ENCODE peak calls at places on chromosome 19, in four cellular contexts. Y, F, X and U are unnamed samples. For H3K4me1, the result is how much of the 10 kb centered on the place peaks cover.

GRCh38 chr19:32928806-32929205 is 43.0 kb downstream of the CEP89 start:
- DNase-seq in X (no peak), Y (no peak), F (no peak), U (no peak)

GRCh38 chr19:53161123-53161522 is 2.3 kb upstream of the ZNF347 start:
- DNase-seq in F (no peak), X (no peak), Y (no peak), U (no peak)

GRCh38 chr19:45739498-45740439 is 6.5 kb downstream of the MEIOSIN start:
- DNase-seq in X (no peak), F (no peak), Y (no peak), U (no peak)

GRCh38 chr19:46390866-46391265 is 22.5 kb downstream of the CCDC8 start:
- DNase-seq in Y (peak), F (peak), X (no peak), U (peak)

GRCh38 chr19:27745978-27746542 is 1466.9 kb downstream of the UQCRFS1 start:
- DNase-seq in Y (no peak), X (no peak), F (no peak), U (peak)

GRCh38 chr19:51203941-51204720 is 20.7 kb upstream of the CD33 start:
- DNase-seq in F (no peak), X (no peak), Y (no peak), U (no peak)

GRCh38 chr19:16456652-16457194 is 15.0 kb downstream of the EPS15L1 start:
- DNase-seq in F (peak), X (no peak), Y (no peak), U (no peak)

GRCh38 chr19:17766543-17767131 is 15.4 kb downstream of the FCHO1 start:
- DNase-seq in Y (peak), F (peak), X (peak), U (peak)

GRCh38 chr19:7932276-7932929 is 6.5 kb upstream of the CTXN1 start:
- DNase-seq in X (no peak), F (peak), Y (peak), U (no peak)

DNA sequence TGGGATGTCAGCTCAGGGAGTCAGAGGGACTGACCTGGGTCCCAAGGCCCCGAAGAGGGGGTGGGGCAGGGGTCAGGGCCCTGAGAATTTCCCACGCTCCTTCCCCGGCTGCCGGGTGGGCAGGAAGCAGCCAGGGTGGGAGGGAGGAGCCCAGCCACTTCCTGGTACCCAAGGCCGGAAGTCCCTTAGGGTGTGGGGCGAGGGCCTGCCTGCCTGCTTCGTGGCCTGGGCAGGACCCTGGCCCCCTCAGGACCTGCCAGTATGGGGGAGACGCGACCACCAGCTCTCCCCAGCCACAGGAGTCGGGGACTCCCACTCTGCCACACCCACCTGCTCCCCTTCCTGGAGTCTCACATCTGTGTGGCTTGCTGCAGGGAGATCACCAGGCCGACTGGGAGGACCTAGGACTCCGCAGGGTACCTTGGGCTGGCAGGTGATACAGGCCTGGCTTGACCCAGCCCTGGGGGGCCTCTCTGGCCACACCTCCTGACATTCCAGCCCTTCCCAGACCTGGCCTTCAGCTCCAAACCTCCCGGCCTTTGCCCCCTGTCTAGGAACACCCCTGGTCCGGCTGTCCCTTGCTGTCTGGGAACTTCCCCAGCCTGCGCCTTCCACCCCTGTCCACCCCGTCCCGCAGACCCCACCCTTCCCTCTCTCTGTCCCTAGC is 9.8 kb upstream of the CIRBP start:
- DNase-seq in F (peak), X (peak), Y (no peak), U (peak)
- H3K4me1 ChIP-seq in F (under half), X (half or more), Y (half or more), U (half or more)

GRCh38 chr19:9836021-9836420 is 903 bp downstream of the PIN1 start:
- DNase-seq in X (peak), F (no peak), Y (no peak), U (no peak)
- TF ChIP-seq CTCF in X (peak), F (no peak), Y (no peak), U (no peak)

GRCh38 chr19:55947532-55947931 is at the start of gene NLRP8:
- DNase-seq in Y (no peak), F (no peak), X (no peak), U (no peak)
- H3K4me1 ChIP-seq in Y (under half), F (under half), X (under half), U (under half)

GRCh38 chr19:3782903-3783302 is 3.3 kb downstream of the MATK start:
- DNase-seq in Y (no peak), X (no peak), F (peak), U (peak)

GRCh38 chr19:3781603-3782002 is 4.6 kb downstream of the MATK start:
- DNase-seq in F (no peak), Y (no peak), X (no peak), U (no peak)

GRCh38 chr19:3778899-3779723 is 7.1 kb downstream of the MATK start:
- DNase-seq in F (peak), X (no peak), Y (peak), U (no peak)

GRCh38 chr19:3782330-3782729 is 3.9 kb downstream of the MATK start:
- DNase-seq in Y (no peak), X (no peak), F (no peak), U (no peak)

GRCh38 chr19:3780786-3781304 is 5.3 kb downstream of the MATK start:
- DNase-seq in F (no peak), Y (no peak), X (no peak), U (no peak)
- TF ChIP-seq CTCF in F (no peak), Y (no peak), X (no peak), U (no peak)

GRCh38 chr19:6270076-6270745 is 9.6 kb downstream of the MLLT1 start:
- DNase-seq in F (no peak), Y (no peak), X (no peak), U (no peak)

GRCh38 chr19:6267552-6268381 is 12.0 kb downstream of the MLLT1 start:
- DNase-seq in Y (no peak), X (no peak), F (no peak), U (no peak)

GRCh38 chr19:6268382-6268771 is 11.4 kb downstream of the MLLT1 start:
- DNase-seq in Y (no peak), X (no peak), F (no peak), U (no peak)

GRCh38 chr19:6270822-6271221 is 9.0 kb downstream of the MLLT1 start:
- DNase-seq in F (no peak), X (no peak), Y (no peak), U (no peak)

DNA sequence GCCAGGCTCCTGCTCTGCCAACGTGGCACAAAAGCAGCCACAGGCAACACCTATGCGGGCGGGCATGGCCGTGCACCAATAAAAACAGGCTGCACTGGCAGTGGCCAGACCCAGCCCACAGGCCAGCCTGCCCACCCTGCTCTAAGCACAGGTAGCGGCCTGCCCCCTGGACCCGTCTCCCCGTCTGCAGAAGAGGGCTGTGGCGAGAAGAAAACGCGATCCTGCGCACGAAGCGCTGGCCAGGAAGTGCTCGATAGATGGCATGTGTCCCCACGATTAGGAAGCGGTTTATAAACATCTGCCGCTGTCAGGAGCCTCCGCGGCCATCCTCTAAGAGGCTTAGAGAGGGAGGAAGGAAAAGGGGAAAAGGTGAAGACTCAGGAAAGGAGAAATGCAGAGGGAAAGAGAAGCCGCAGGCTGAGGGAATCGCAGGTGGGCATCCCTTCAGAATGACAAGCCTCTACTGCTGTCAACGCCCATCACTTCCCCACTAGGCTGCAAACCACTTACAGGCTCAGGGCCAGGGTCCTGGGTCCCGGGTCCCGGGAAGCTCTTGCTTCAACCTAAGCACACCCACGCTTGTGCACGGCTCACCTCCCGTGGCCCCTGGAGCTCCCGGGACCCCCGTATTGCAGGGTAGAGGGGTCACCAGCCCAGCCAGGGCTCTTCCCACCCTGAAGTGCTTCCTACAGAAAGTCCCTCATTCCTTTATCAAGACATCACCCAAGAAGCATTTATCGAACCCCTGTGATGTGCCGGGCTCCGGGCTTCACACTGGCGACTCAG is 10.5 kb downstream of the MLLT1 start:
- DNase-seq in X (no peak), F (no peak), Y (no peak), U (no peak)
- H3K4me1 ChIP-seq in X (under half), F (half or more), Y (under half), U (half or more)

GRCh38 chr19:19110410-19111137 is 27.7 kb downstream of the TMEM161A start:
- DNase-seq in Y (no peak), F (no peak), X (no peak), U (no peak)
- TF ChIP-seq CTCF in Y (no peak), F (peak), X (peak), U (peak)

GRCh38 chr19:1882089-1882785 is 3.1 kb downstream of the ABHD17A start:
- DNase-seq in X (no peak), Y (no peak), F (no peak), U (no peak)

GRCh38 chr19:1883784-1884183 is 1.5 kb downstream of the ABHD17A start:
- DNase-seq in F (no peak), X (no peak), Y (no peak), U (no peak)

GRCh38 chr19:1884719-1885334 is 469 bp downstream of the ABHD17A start:
- DNase-seq in F (peak), X (no peak), Y (peak), U (no peak)

GRCh38 chr19:1884291-1884718 is 991 bp downstream of the ABHD17A start:
- DNase-seq in F (no peak), Y (no peak), X (no peak), U (no peak)

GRCh38 chr19:1882786-1883692 is 2.3 kb downstream of the ABHD17A start:
- DNase-seq in X (no peak), Y (no peak), F (no peak), U (no peak)
- H3K4me1 ChIP-seq in X (under half), Y (under half), F (under half), U (under half)

DNA sequence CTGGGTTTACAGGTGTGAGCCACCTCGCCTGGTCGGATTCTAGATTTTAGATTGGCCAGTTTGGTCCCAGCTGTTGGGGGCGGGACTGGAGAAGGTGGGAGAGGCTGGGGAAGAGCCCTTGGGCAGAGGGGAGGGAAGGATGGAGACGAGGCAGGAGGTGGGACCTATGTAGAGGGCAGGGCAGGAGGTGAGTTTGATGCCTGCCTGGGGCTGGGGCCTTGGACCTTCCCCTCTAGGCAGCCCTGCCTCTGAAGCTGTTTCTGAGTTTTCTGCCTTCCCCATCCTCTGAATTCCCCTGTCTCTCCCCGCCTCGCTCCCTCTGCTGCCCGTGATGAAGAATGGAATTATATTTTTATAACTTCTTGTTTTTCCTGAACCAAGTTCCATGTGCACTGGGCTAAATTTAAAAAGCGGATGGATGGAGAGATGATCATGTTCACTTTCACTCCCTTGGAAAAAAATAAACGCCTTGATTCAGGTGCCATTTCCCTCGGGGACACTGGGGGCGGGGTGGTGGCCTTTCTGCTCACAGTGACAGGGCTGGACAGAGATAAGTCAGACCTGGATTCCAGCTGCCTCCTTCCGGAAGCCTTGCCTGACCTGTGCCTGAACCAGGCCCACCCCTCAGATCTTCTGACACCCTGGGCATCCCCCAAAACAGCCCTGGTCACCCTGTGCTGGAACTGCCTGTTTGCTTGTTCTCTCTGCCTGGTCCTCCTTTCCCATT is 16.5 kb upstream of the TNFAIP8L1 start:
- DNase-seq in Y (no peak), X (no peak), F (no peak), U (no peak)
- TF ChIP-seq CTCF in Y (no peak), X (peak), F (no peak), U (no peak)